ENCODE peak calls at places on chromosomes 11 and 22, in ten cellular contexts. X is A549; O is stimulated activated naive B cell treated with anti-CD40 and anti-IgM and Interleukin-4, amounts not matched to agents 10 μg/mL and 1 μg/mL and 100 μg/mL, for 72 hours; T is GM04503; K is uterus; H is Jurkat, Clone E6-1; B is H54; L is fibroblast of mammary gland; D is stimulated activated CD4-positive, alpha-beta T cell treated with anti-CD3 and anti-CD28 coated beads, TNF-alpha, amount 100 ng/mL, for 4 hours; V is GM20000. Q is an unnamed sample.

GRCh38 chr22:39527481-39527961 is 5.0 kb downstream of the RPS19BP1 start:
- DNase-seq in T (no peak), L (no peak), K (no peak), X (no peak), O (no peak), H (no peak), D (no peak), B (no peak), V (no peak), Q (no peak)

GRCh38 chr22:39972656-39973055 is 12.5 kb downstream of the TMA7B start:
- DNase-seq in T (no peak), L (no peak), D (no peak), X (no peak), B (no peak), K (no peak), V (no peak), O (no peak), H (no peak), Q (no peak)

GRCh38 chr11:18322818-18323570 is 627 bp downstream of the GTF2H1 start:
- DNase-seq in T (no peak), K (no peak), V (no peak), O (no peak), D (no peak), L (no peak), B (no peak), X (peak; percentile 12), H (no peak), Q (peak; percentile 7)

GRCh38 chr11:115721309-115722007 is 217.2 kb upstream of the CADM1 start:
- DNase-seq in H (no peak), L (no peak), K (no peak), V (no peak), B (no peak), D (no peak), X (no peak), T (no peak), O (no peak), Q (no peak)

GRCh38 chr22:30806391-30806861 is 111.8 kb downstream of the OSBP2 start:
- DNase-seq in V (no peak), T (no peak), L (peak; percentile 46), X (peak; percentile 57), K (no peak), O (no peak), H (no peak), B (peak; percentile 44), D (no peak), Q (peak; percentile 90)

GRCh38 chr11:26112190-26112715 is 219.7 kb upstream of the ANO3 start:
- DNase-seq in T (no peak), D (no peak), K (no peak), B (no peak), X (no peak), H (no peak), V (no peak), L (no peak), O (no peak), Q (no peak)

GRCh38 chr11:45771194-45771941 is 33.6 kb upstream of the SLC35C1 start:
- DNase-seq in B (peak; percentile 66), L (peak; percentile 42), D (peak; percentile 50), T (peak; percentile 15), K (peak; percentile 74), V (peak; percentile 73), O (peak; percentile 55), X (peak; percentile 44), H (peak; percentile 43), Q (peak; percentile 22)

GRCh38 chr11:47412152-47412746 is 3.9 kb downstream of the SLC39A13 start:
- DNase-seq in T (no peak), D (peak; percentile 26), L (peak; percentile 51), B (peak; percentile 71), X (peak; percentile 68), O (peak; percentile 39), H (no peak), K (no peak), V (peak; percentile 72), Q (peak; percentile 33)

GRCh38 chr11:27209562-27210005 is 153.4 kb downstream of the CCDC34 start:
- DNase-seq in V (no peak), O (no peak), K (no peak), B (peak; percentile 62), L (peak; percentile 97), X (peak; percentile 94), D (no peak), T (peak; percentile 87), H (no peak), Q (peak; percentile 97)

GRCh38 chr11:124737638-124738293 is 2.0 kb upstream of the NRGN start:
- DNase-seq in X (no peak), H (no peak), V (no peak), L (no peak), K (no peak), O (no peak), B (no peak), T (no peak), D (no peak), Q (no peak)

GRCh38 chr22:49183208-49183825 is 644.4 kb downstream of the BRD1 start:
- DNase-seq in B (no peak), K (no peak), V (no peak), T (no peak), L (no peak), O (no peak), X (no peak), D (no peak), H (no peak), Q (no peak)

GRCh38 chr11:72174299-72175070 is 17.5 kb upstream of the FOLR1 start:
- DNase-seq in X (no peak), T (no peak), B (no peak), H (no peak), K (no peak), D (no peak), L (no peak), V (no peak), O (no peak), Q (no peak)

GRCh38 chr11:15278129-15278528 is 163.4 kb downstream of the INSC start:
- DNase-seq in T (peak; percentile 27), O (no peak), V (no peak), H (no peak), B (no peak), X (no peak), L (peak; percentile 20), K (no peak), D (no peak), Q (peak; percentile 1)

GRCh38 chr11:84914511-84914910 is 712.6 kb downstream of the DLG2 start:
- DNase-seq in H (no peak), B (no peak), V (no peak), K (no peak), O (no peak), L (no peak), T (no peak), D (no peak), X (no peak), Q (no peak)

GRCh38 chr11:20790622-20791021 is 121.2 kb downstream of the NELL1 start:
- DNase-seq in L (no peak), X (no peak), K (no peak), D (no peak), T (no peak), V (no peak), O (no peak), H (no peak), B (no peak), Q (no peak)

GRCh38 chr11:10452211-10452767 is 2.8 kb upstream of the AMPD3 start:
- DNase-seq in D (no peak), X (no peak), L (no peak), V (no peak), T (no peak), K (no peak), H (no peak), O (no peak), B (no peak), Q (no peak)

GRCh38 chr11:17366491-17366890 is 14.9 kb downstream of the NCR3LG1 start:
- DNase-seq in K (no peak), L (no peak), B (no peak), V (no peak), X (no peak), T (no peak), H (no peak), D (no peak), O (no peak), Q (no peak)

GRCh38 chr11:1288426-1289151 is 20.8 kb downstream of the TOLLIP start:
- DNase-seq in O (no peak), L (no peak), T (no peak), H (no peak), V (no peak), B (no peak), K (no peak), D (no peak), X (no peak), Q (no peak)